ENCODE peak calls at places on chromosome 9, in eight cellular contexts. U, P, B, H, E, X, I and S are unnamed samples.

GRCh38 chr9:89853931-89854330 is 249.1 kb downstream of the GADD45G start:
- DNase-seq in U (peak; percentile 69), P (no peak), B (no peak), H (no peak), E (no peak), X (no peak), I (peak; percentile 62), S (no peak)

GRCh38 chr9:114270120-114270975 is 52.5 kb upstream of the ORM1 start:
- DNase-seq in U (no peak), P (no peak), B (no peak), H (no peak), E (no peak), X (no peak), I (no peak), S (no peak)

GRCh38 chr9:89448381-89448780 is 49.5 kb downstream of the SEMA4D start:
- DNase-seq in U (no peak), P (peak; percentile 82), B (peak; percentile 60), H (no peak), E (no peak), X (no peak), I (peak; percentile 50), S (no peak)

GRCh38 chr9:137275203-137275936 is 2.2 kb upstream of the TOR4A start:
- DNase-seq in U (no peak), P (no peak), B (no peak), H (no peak), E (no peak), X (no peak), I (no peak), S (no peak)

GRCh38 chr9:125611366-125611765 is 95.6 kb downstream of the MAPKAP1 start:
- DNase-seq in U (no peak), P (no peak), B (no peak), H (no peak), E (no peak), X (no peak), I (no peak), S (no peak)

GRCh38 chr9:71858812-71859211 is 52.2 kb downstream of the ABHD17B start:
- DNase-seq in U (no peak), P (no peak), B (no peak), H (no peak), E (no peak), X (no peak), I (no peak), S (no peak)

GRCh38 chr9:93061791-93062299 is 3.3 kb downstream of the SUSD3 start:
- DNase-seq in U (no peak), P (peak; percentile 61), B (no peak), H (no peak), E (no peak), X (no peak), I (no peak), S (no peak)

GRCh38 chr9:93450817-93451761 is at the start of gene FAM120A:
- DNase-seq in U (peak; percentile 89), P (peak; percentile 76), B (peak; percentile 50), H (peak; percentile 56), E (peak; percentile 15), X (peak; percentile 81), I (peak; percentile 92), S (no peak)

GRCh38 chr9:88781500-88782391 is 209.5 kb upstream of the S1PR3 start:
- DNase-seq in U (no peak), P (no peak), B (no peak), H (no peak), E (no peak), X (no peak), I (peak; percentile 73), S (peak; percentile 44)

GRCh38 chr9:98603821-98604383 is 104.8 kb downstream of the GABBR2 start:
- DNase-seq in U (no peak), P (no peak), B (no peak), H (no peak), E (no peak), X (no peak), I (no peak), S (no peak)

GRCh38 chr9:86754581-86754980 is 192.7 kb downstream of the GAS1 start:
- DNase-seq in U (no peak), P (no peak), B (no peak), H (no peak), E (no peak), X (no peak), I (no peak), S (no peak)

GRCh38 chr9:87836951-87837715 is 45.5 kb upstream of the SPATA31E1 start:
- DNase-seq in U (no peak), P (no peak), B (no peak), H (no peak), E (no peak), X (no peak), I (no peak), S (no peak)

GRCh38 chr9:137764171-137764671 is 113.4 kb upstream of the CACNA1B start:
- DNase-seq in U (no peak), P (no peak), B (peak; percentile 17), H (no peak), E (no peak), X (no peak), I (peak; percentile 76), S (no peak)

GRCh38 chr9:74755355-74755754 is 132.4 kb downstream of the TRPM6 start:
- DNase-seq in U (no peak), P (no peak), B (no peak), H (no peak), E (no peak), X (no peak), I (no peak), S (no peak)

GRCh38 chr9:131738838-131739191 is 1.1 kb downstream of the RAPGEF1 start:
- DNase-seq in U (no peak), P (peak; percentile 29), B (no peak), H (no peak), E (no peak), X (no peak), I (no peak), S (no peak)

GRCh38 chr9:92671323-92671722 is 1.4 kb upstream of the IPPK start:
- DNase-seq in U (no peak), P (no peak), B (no peak), H (peak; percentile 10), E (peak; percentile 82), X (no peak), I (peak; percentile 80), S (peak; percentile 50)

GRCh38 chr9:97980479-97980803 is 2.7 kb upstream of the ANP32B start:
- DNase-seq in U (no peak), P (no peak), B (no peak), H (no peak), E (no peak), X (no peak), I (peak; percentile 90), S (no peak)

GRCh38 chr9:129694265-129694664 is 28.8 kb downstream of the PRRX2 start:
- DNase-seq in U (no peak), P (no peak), B (no peak), H (no peak), E (no peak), X (no peak), I (no peak), S (no peak)

GRCh38 chr9:74499111-74499601 is 2.0 kb downstream of the RORB start:
- DNase-seq in U (no peak), P (no peak), B (no peak), H (no peak), E (no peak), X (no peak), I (no peak), S (no peak)

GRCh38 chr9:138105561-138106505 is 228.3 kb downstream of the CACNA1B start:
- DNase-seq in U (peak; percentile 77), P (no peak), B (no peak), H (no peak), E (no peak), X (peak; percentile 8), I (no peak), S (no peak)

GRCh38 chr9:11319477-11320060 is 706.8 kb upstream of the PTPRD start:
- DNase-seq in U (no peak), P (no peak), B (peak; percentile 3), H (no peak), E (no peak), X (no peak), I (no peak), S (no peak)